ENCODE peak calls at places on chromosomes 2 and 18, in seven cellular contexts. T is esophagus squamous epithelium, D is mucosa of descending colon, Z is tibial nerve, B is stomach, A is fibroblast of the aortic adventitia, Q is cardiac muscle cell. O is an unnamed sample.

GRCh38 chr2:32008811-32009478 is 1.9 kb downstream of the MEMO1 start:
- DNase-seq in B (no peak), A (peak), Z (no peak), D (peak), T (no peak), Q (peak), O (peak)

GRCh38 chr2:25283921-25284320 is 57.8 kb downstream of the DNMT3A start:
- DNase-seq in Q (no peak), A (no peak), B (no peak), D (no peak), T (no peak), Z (no peak), O (no peak)

GRCh38 chr2:47098953-47099352 is 56.2 kb downstream of the STPG4 start:
- DNase-seq in Z (no peak), Q (no peak), A (no peak), T (no peak), D (no peak), B (no peak), O (no peak)

GRCh38 chr2:233007739-233008138 is 5.3 kb downstream of the NGEF start:
- DNase-seq in Z (no peak), Q (no peak), A (peak), D (no peak), B (no peak), T (no peak), O (no peak)

GRCh38 chr2:218216336-218216673 is 684 bp upstream of the ARPC2 start:
- DNase-seq in D (peak), B (no peak), T (no peak), A (no peak), Q (no peak), Z (no peak), O (no peak)

GRCh38 chr2:83196225-83196624 is 1262.9 kb downstream of the SUCLG1 start:
- DNase-seq in T (no peak), A (peak), Z (no peak), Q (peak), B (no peak), D (no peak), O (peak)

GRCh38 chr18:63850010-63850409 is 37.5 kb upstream of the SERPINB2 start:
- DNase-seq in Z (no peak), A (peak), B (no peak), Q (peak), D (no peak), T (no peak), O (peak)

GRCh38 chr2:237760506-237761502 is 37.8 kb upstream of the RBM44 start:
- DNase-seq in T (no peak), B (no peak), Q (no peak), D (no peak), A (no peak), Z (no peak), O (no peak)

GRCh38 chr18:79484661-79485621 is 89.2 kb downstream of the NFATC1 start:
- DNase-seq in T (no peak), Q (no peak), Z (no peak), D (peak), A (peak), B (no peak), O (no peak)

GRCh38 chr2:242056026-242056425 is 186.5 kb downstream of the RTP5 start:
- DNase-seq in D (no peak), Q (no peak), B (no peak), Z (no peak), A (no peak), T (no peak), O (no peak)

GRCh38 chr2:231684314-231685223 is 23.8 kb upstream of the PTMA start:
- DNase-seq in D (peak), B (no peak), Q (no peak), Z (no peak), A (no peak), T (no peak), O (peak)

GRCh38 chr18:32771169-32771751 is 1.6 kb downstream of the KLHL14 start:
- DNase-seq in T (no peak), Z (no peak), D (peak), B (no peak), Q (peak), A (no peak), O (peak)

GRCh38 chr18:48834421-48835011 is 116.2 kb downstream of the SMAD7 start:
- DNase-seq in A (peak), Q (no peak), B (peak), D (peak), T (peak), Z (no peak), O (peak)

GRCh38 chr2:234156326-234156725 is 105.8 kb downstream of the SPP2 start:
- DNase-seq in Q (peak), B (no peak), T (no peak), D (no peak), A (no peak), Z (no peak), O (no peak)

GRCh38 chr2:165820296-165820695 is 26.2 kb upstream of the GALNT3 start:
- DNase-seq in T (no peak), Z (no peak), Q (no peak), B (no peak), D (no peak), A (no peak), O (no peak)

GRCh38 chr2:227407601-227408089 is 19.9 kb upstream of the SCYGR1 start:
- DNase-seq in D (no peak), T (no peak), Z (peak), Q (no peak), A (no peak), B (peak), O (no peak)

GRCh38 chr18:59382388-59382787 is 23.3 kb upstream of the LMAN1 start:
- DNase-seq in Q (no peak), T (no peak), A (peak), D (no peak), B (no peak), Z (no peak), O (no peak)

GRCh38 chr18:14104906-14105748 is 27.1 kb downstream of the ZNF519 start:
- DNase-seq in Z (no peak), T (no peak), D (no peak), B (no peak), A (no peak), Q (no peak), O (no peak)

GRCh38 chr2:127083819-127084503 is 23.0 kb downstream of the BIN1 start:
- DNase-seq in D (no peak), Z (peak), B (peak), Q (no peak), T (no peak), A (peak), O (no peak)

GRCh38 chr2:86037141-86037794 is 68.4 kb downstream of the POLR1A start:
- DNase-seq in Q (no peak), B (peak), Z (peak), T (no peak), A (peak), D (peak), O (no peak)

GRCh38 chr2:20571644-20572215 is 79.2 kb downstream of the HS1BP3 start:
- DNase-seq in T (no peak), Z (no peak), D (no peak), Q (no peak), A (no peak), B (no peak), O (no peak)

GRCh38 chr2:11055816-11056215 is 99.5 kb upstream of the SLC66A3 start:
- DNase-seq in A (no peak), D (no peak), T (no peak), Q (no peak), B (no peak), Z (no peak), O (no peak)

GRCh38 chr2:96423866-96424265 is 81.3 kb downstream of the NEURL3 start:
- DNase-seq in D (no peak), Z (no peak), T (no peak), A (no peak), B (no peak), Q (no peak), O (no peak)

GRCh38 chr2:9488583-9489547 is 14.5 kb downstream of the IAH1 start:
- DNase-seq in D (no peak), Z (no peak), B (no peak), Q (no peak), A (peak), T (no peak), O (no peak)

GRCh38 chr2:203446071-203446481 is 89.0 kb downstream of the RAPH1 start:
- DNase-seq in Q (no peak), Z (no peak), T (no peak), A (peak), D (no peak), B (no peak), O (no peak)

GRCh38 chr2:208373460-208374089 is 33.0 kb upstream of the PTH2R start:
- DNase-seq in D (no peak), A (peak), B (no peak), Z (no peak), Q (peak), T (no peak), O (peak)

GRCh38 chr2:20415511-20415918 is 31.4 kb upstream of the RHOB start:
- DNase-seq in B (no peak), Z (no peak), T (no peak), D (no peak), Q (no peak), A (peak), O (no peak)

GRCh38 chr2:109239720-109240119 is 110.7 kb downstream of the SH3RF3 start:
- DNase-seq in B (no peak), D (no peak), Q (no peak), A (peak), T (no peak), Z (no peak), O (no peak)

GRCh38 chr2:60517441-60517840 is 36.0 kb downstream of the BCL11A start:
- DNase-seq in T (no peak), D (no peak), Q (no peak), Z (no peak), B (no peak), A (no peak), O (no peak)

GRCh38 chr2:73588177-73588576 is 54.0 kb downstream of the NAT8 start:
- DNase-seq in Z (no peak), T (no peak), D (no peak), Q (no peak), B (no peak), A (no peak), O (no peak)

GRCh38 chr2:225002039-225002655 is 40.1 kb downstream of the DOCK10 start:
- DNase-seq in B (peak), Z (peak), A (peak), T (peak), D (no peak), Q (peak), O (peak)

GRCh38 chr2:219522111-219523030 is 8.1 kb downstream of the ASIC4 start:
- DNase-seq in A (peak), Z (no peak), T (no peak), B (no peak), Q (peak), D (no peak), O (no peak)
- H3K4me3 ChIP-seq in A (no peak), Z (peak), T (peak), B (peak), Q (peak), D (no peak), O (no peak)

GRCh38 chr2:27407798-27408491 is 1.4 kb downstream of the PPM1G start:
- DNase-seq in Q (peak), A (peak), B (no peak), Z (no peak), T (no peak), D (no peak), O (peak)
- H3K4me3 ChIP-seq in Q (peak), A (peak), B (peak), Z (peak), T (peak), D (no peak), O (peak)

GRCh38 chr2:187549193-187549592 is 5.0 kb downstream of the TFPI start:
- DNase-seq in A (no peak), Q (no peak), B (no peak), Z (no peak), D (no peak), T (no peak), O (no peak)
- H3K4me3 ChIP-seq in A (no peak), Q (no peak), B (no peak), Z (no peak), D (no peak), T (no peak), O (no peak)

GRCh38 chr2:154699560-154699901 is 1.0 kb downstream of the KCNJ3 start:
- DNase-seq in B (no peak), A (no peak), Z (no peak), D (no peak), T (no peak), Q (no peak), O (no peak)
- H3K4me3 ChIP-seq in B (peak), A (no peak), Z (no peak), D (no peak), T (no peak), Q (peak), O (no peak)

DNA sequence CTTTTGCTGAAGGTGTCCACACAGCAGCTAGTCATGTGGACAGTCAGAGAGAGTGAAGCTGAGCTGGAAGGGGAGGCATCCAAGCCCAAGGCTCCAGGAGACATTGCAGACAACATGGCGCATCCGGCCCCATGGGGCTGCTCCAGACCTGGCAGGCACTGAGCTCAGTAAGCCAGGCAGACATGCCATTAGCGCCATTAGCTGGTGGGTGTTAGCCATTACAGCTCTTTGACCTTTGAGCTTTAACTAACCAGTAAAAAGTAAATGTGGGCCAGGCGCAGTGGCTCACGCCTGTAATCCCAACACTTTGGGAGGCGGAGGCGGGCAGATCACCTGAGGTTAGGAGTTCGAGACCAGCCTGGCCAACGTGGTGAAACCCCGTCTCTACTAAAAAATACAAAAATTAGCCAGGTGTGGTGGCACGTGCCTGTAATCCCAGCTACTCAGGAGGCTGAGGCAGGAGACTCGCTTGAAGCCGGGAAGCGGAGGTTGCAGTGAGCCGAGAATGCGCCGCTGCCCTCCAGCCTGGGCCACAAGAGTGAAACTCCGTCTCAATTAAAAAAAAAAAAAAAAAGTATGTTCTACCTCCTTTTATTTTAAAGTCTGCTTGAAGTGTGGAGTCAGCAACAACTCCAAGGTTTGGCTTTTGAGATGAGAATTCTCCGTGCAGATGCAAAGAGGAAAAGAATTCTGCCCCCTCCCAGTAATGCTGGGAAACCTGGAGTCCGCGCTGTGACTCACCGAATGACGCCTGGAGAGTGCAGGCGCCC is 69.4 kb downstream of the TWSG1 start:
- DNase-seq in D (no peak), Z (no peak), T (no peak), Q (peak), A (peak), B (no peak), O (peak)
- H3K4me3 ChIP-seq in D (no peak), Z (no peak), T (no peak), Q (no peak), A (no peak), B (no peak), O (no peak)

GRCh38 chr2:3520591-3520990 is 1.3 kb upstream of the ADI1 start:
- DNase-seq in B (no peak), A (no peak), T (no peak), Z (no peak), Q (no peak), D (no peak), O (no peak)
- H3K4me3 ChIP-seq in B (peak), A (peak), T (no peak), Z (no peak), Q (no peak), D (no peak), O (peak)

DNA sequence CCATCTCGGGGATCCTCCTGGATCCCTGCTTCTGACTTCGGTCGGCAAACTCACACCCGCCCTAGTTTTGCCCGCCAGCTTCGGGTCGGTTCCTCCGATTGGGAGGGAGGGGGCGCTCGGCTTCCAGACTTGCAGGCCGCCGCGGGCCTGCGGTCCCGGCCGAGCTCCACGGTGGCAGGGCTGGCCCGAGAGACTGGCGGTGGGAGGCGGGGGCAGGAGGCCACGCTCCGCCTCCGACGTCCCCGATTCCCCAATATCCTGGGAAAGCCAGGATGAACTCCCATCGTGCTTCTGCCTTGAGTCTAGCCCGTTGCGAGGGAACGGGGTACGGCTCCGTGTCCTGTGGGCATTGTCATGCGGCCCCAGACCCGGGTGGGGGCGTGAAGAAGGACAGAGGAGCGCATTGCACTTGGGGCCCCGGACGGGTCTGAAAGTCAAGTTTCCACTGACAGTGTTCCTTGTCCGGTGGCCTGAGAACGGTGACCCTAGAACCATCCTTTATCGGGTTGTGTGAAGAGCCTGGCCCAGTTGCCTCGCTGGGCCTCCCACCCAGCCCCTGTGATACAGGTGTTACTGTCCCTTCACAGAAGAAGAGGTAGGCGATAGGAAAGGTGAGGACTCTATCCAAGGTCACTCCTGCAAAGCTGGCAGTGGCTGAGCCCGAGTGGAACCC is 2.4 kb upstream of the INHBB start:
- DNase-seq in T (no peak), Q (peak), B (peak), D (peak), A (peak), Z (peak), O (peak)
- H3K4me3 ChIP-seq in T (peak), Q (no peak), B (peak), D (no peak), A (no peak), Z (peak), O (peak)

DNA sequence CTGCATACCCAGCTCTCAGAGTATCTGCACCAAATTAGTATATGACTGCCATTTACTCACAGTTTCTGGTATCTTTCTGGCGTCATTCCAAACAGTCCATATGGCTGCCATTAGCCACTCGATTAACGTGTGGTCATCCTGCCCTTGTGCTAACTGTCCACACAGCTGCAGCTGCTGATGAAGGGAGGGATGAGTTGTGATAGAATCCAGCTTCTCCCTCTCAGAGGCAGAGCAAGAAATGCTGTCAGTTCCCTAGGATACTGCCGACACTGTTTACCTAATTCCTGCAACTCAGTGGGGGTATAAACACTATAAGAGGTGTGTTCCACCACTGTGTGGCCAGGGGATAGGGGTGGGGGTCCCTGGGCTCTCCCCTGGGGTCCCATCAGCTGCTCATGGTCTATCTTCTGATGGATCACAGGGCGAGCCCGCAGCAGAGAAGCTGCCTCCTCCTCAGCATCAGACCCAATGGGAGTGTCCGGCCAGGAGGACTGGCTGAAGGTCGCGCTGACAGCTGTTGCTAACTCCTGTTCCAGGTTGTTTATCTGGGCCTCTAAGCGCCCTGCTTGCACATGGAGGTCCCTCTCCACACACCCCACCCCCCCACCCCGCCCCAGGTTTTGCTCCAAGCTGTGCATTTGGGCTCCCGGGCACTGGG is 17.3 kb upstream of the KLHL23 start:
- DNase-seq in B (peak), D (peak), T (no peak), Q (no peak), A (peak), Z (no peak), O (no peak)
- H3K4me3 ChIP-seq in B (peak), D (no peak), T (no peak), Q (no peak), A (no peak), Z (no peak), O (no peak)

GRCh38 chr2:216109962-216110614 is 940 bp downstream of the XRCC5 start:
- DNase-seq in B (no peak), Q (peak), Z (no peak), A (peak), D (no peak), T (no peak), O (peak)

GRCh38 chr2:216111122-216111521 is 2.0 kb downstream of the XRCC5 start:
- DNase-seq in A (no peak), B (no peak), D (no peak), Z (no peak), Q (no peak), T (no peak), O (no peak)

GRCh38 chr2:216108967-216109921 is at the start of gene XRCC5:
- DNase-seq in Z (peak), Q (peak), A (peak), T (peak), D (peak), B (peak), O (peak)

GRCh38 chr2:216108310-216108966 is 710 bp upstream of the XRCC5 start:
- DNase-seq in D (no peak), Q (peak), B (no peak), A (no peak), T (no peak), Z (no peak), O (no peak)

DNA sequence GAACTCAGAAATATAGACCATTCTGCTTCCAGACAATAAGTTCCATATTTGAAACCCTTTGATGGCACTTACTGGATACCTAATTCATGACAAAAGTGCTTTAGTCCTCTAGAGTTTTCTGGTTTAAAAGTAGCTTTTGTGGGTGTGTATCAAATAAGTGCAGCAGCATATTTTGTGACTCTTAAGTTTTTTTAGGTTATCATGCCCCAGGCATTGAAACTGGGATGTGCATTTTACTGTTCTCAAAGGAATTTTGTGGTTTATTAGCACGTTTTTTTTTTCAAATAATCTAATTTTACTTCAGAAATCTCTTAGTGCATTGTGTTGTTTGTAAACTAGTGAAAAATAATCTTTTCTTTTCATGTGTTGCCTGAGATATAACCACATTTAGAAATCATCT is 1.5 kb downstream of the XRCC5 start:
- DNase-seq in B (no peak), T (no peak), Q (no peak), Z (no peak), D (no peak), A (no peak), O (no peak)
- H3K4me3 ChIP-seq in B (peak), T (peak), Q (peak), Z (peak), D (no peak), A (peak), O (peak)

O was measured in Karpas-422.